ENCODE peak calls at places on chromosomes 4 and X, in six cellular contexts. L is K562, R is HepG2, V is astrocyte, P is GM23248, E is Karpas-422. T is an unnamed sample.

GRCh38 chr4:26008737-26009136 is 94.7 kb downstream of the SMIM20 start:
- DNase-seq in L (no peak), E (no peak), V (no peak), P (no peak), R (no peak), T (no peak)

GRCh38 chr4:6991771-6992557 is 51.2 kb upstream of the TADA2B start:
- DNase-seq in L (no peak), V (peak; percentile 94), E (no peak), R (no peak), P (peak; percentile 92), T (no peak)

GRCh38 chrX:21168401-21169160 is 205.6 kb upstream of the CNKSR2 start:
- DNase-seq in E (no peak), R (no peak), V (no peak), L (no peak), P (no peak), T (no peak)

GRCh38 chr4:141705048-141705746 is 68.8 kb downstream of the IL15 start:
- DNase-seq in R (no peak), V (no peak), E (no peak), P (no peak), L (no peak), T (no peak)

GRCh38 chrX:84441143-84441542 is 61.1 kb downstream of the HDX start:
- DNase-seq in L (no peak), E (no peak), P (peak; percentile 1), R (no peak), V (peak; percentile 49), T (no peak)

GRCh38 chr4:182337366-182337765 is 94.2 kb downstream of the TENM3 start:
- DNase-seq in R (no peak), P (no peak), E (no peak), V (no peak), L (no peak), T (no peak)

GRCh38 chr4:181760560-181760959 is 482.6 kb upstream of the TENM3 start:
- DNase-seq in P (no peak), R (no peak), L (no peak), V (no peak), E (no peak), T (no peak)

GRCh38 chr4:182141046-182141445 is 102.2 kb upstream of the TENM3 start:
- DNase-seq in P (no peak), E (no peak), R (no peak), V (no peak), L (no peak), T (peak; percentile 64)

GRCh38 chrX:27966955-27967354 is 14.3 kb downstream of the DCAF8L1 start:
- DNase-seq in E (no peak), R (no peak), L (no peak), P (no peak), V (peak; percentile 18), T (no peak)

GRCh38 chr4:44493924-44494323 is 45.3 kb upstream of the KCTD8 start:
- DNase-seq in L (peak; percentile 13), R (peak; percentile 20), E (peak; percentile 63), V (peak; percentile 3), P (peak; percentile 38), T (peak; percentile 71)

GRCh38 chr4:139245590-139245989 is 34.4 kb downstream of the MGARP start:
- DNase-seq in E (no peak), L (no peak), R (no peak), P (peak; percentile 58), V (peak; percentile 53), T (no peak)

GRCh38 chrX:42119076-42119475 is 195.7 kb upstream of the CASK start:
- DNase-seq in V (peak; percentile 68), E (no peak), L (no peak), P (peak; percentile 38), R (peak; percentile 81), T (no peak)

GRCh38 chrX:154799554-154800348 is 5.5 kb downstream of the MPP1 start:
- DNase-seq in V (peak; percentile 12), R (peak; percentile 90), P (no peak), E (no peak), L (no peak), T (no peak)

GRCh38 chrX:154607370-154607769 is 11.7 kb downstream of the CTAG1B start:
- DNase-seq in V (no peak), R (peak; percentile 37), P (no peak), E (no peak), L (no peak), T (no peak)

GRCh38 chr4:94889961-94890360 is 132.2 kb downstream of the BMPR1B start:
- DNase-seq in V (peak; percentile 96), P (peak; percentile 32), E (no peak), L (no peak), R (no peak), T (peak; percentile 25)

GRCh38 chrX:138775501-138775900 is 64.0 kb upstream of the FGF13 start:
- DNase-seq in L (peak; percentile 24), E (peak; percentile 70), R (peak; percentile 0), P (peak; percentile 63), V (peak; percentile 25), T (peak; percentile 37)

GRCh38 chrX:129738466-129739308 is at the start of gene XPNPEP2:
- DNase-seq in L (no peak), R (no peak), P (peak; percentile 51), V (no peak), E (no peak), T (peak; percentile 22)

GRCh38 chr4:185395956-185396723 is 416 bp upstream of the LRP2BP start:
- DNase-seq in V (peak; percentile 93), P (peak; percentile 99), R (peak; percentile 96), L (peak; percentile 99), E (peak; percentile 95), T (peak; percentile 93)

GRCh38 chr4:10094841-10095240 is 21.8 kb downstream of the WDR1 start:
- DNase-seq in E (no peak), P (no peak), L (no peak), R (no peak), V (no peak), T (no peak)
- H4K20me1 ChIP-seq in E (peaks cover 46% of the 10 kb centered on the region), P (no peaks in the 10 kb centered on the region), L (peaks cover 13% of the 10 kb centered on the region), R (peaks cover 21% of the 10 kb centered on the region), V (peaks cover 99% of the 10 kb centered on the region), T (peaks cover 15% of the 10 kb centered on the region)

GRCh38 chr4:39046243-39046642 is 14.0 kb upstream of the TMEM156 start:
- DNase-seq in V (peak; percentile 55), E (peak; percentile 69), R (peak; percentile 41), L (no peak), P (peak; percentile 40), T (no peak)

GRCh38 chr4:39050590-39050989 is 11.4 kb upstream of the KLHL5 start:
- DNase-seq in P (no peak), L (no peak), E (no peak), V (no peak), R (no peak), T (no peak)

GRCh38 chr4:39045791-39046221 is 13.6 kb upstream of the TMEM156 start:
- DNase-seq in L (no peak), E (peak; percentile 80), P (peak; percentile 49), R (peak; percentile 43), V (no peak), T (no peak)

GRCh38 chr4:39047691-39048090 is 14.3 kb upstream of the KLHL5 start:
- DNase-seq in P (peak; percentile 11), E (peak; percentile 31), V (no peak), R (no peak), L (no peak), T (no peak)

GRCh38 chr4:39048291-39048690 is 13.7 kb upstream of the KLHL5 start:
- DNase-seq in R (no peak), P (no peak), L (no peak), E (peak; percentile 40), V (no peak), T (no peak)
- H4K20me1 ChIP-seq in R (peaks cover 11% of the 10 kb centered on the region), P (no peaks in the 10 kb centered on the region), L (no peaks in the 10 kb centered on the region), E (peaks cover 7% of the 10 kb centered on the region), V (peaks cover 51% of the 10 kb centered on the region), T (peaks cover 4% of the 10 kb centered on the region)

DNA sequence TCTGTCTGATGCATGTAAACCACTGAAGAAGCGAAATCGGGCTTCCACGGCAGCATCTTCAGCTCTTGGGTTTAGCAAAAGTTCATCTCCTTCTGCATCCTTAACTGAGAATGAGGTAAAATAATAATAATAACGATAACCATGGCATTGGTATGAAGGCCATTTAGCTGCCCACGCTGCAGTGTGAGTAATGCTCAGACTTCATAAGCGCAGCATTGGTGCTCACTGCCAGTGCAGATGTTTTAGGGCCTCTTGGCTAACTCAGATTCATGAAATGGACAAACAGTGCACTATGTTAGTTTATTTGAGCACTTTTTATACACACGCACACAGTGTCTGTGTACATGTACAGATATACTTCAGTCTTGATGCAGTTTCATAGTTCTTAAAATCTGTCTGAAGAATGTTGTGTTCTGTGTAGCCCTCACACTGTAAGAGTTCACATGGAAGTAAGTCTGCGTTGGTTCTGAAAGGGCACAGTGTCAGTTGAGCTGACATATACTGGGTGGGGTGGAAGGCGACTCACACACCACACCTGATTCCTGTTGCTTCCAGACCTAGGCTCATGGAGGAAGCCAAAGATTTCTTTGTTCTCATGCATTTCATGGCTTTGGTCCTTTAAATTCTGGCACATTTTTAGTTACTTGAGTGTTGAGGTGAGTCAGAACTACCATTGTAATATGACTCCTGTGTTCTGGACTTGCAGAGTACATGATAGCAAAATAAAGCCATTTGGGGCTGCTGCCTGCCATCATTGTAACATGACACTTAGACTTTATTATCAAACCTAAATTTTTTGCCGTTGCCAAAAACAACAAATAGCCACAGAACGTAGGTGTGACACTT is 68.7 kb downstream of the NSD2 start:
- DNase-seq in E (no peak), R (peak; percentile 9), L (no peak), V (peak; percentile 98), P (peak; percentile 91), T (no peak)
- H4K20me1 ChIP-seq in E (no peaks in the 10 kb centered on the region), R (no peaks in the 10 kb centered on the region), L (peaks cover 4% of the 10 kb centered on the region), V (peaks cover 27% of the 10 kb centered on the region), P (no peaks in the 10 kb centered on the region), T (peaks cover 27% of the 10 kb centered on the region)

GRCh38 chr4:8241895-8242696 is 27.5 kb upstream of the HTRA3 start:
- DNase-seq in P (peak; percentile 96), E (peak; percentile 90), R (peak; percentile 78), V (peak; percentile 82), L (peak; percentile 95), T (peak; percentile 96)

GRCh38 chr4:8239661-8240060 is 29.9 kb upstream of the HTRA3 start:
- DNase-seq in V (no peak), L (no peak), E (no peak), P (no peak), R (no peak), T (no peak)

GRCh38 chr4:8241211-8241779 is 28.3 kb upstream of the HTRA3 start:
- DNase-seq in P (no peak), L (no peak), R (no peak), E (no peak), V (no peak), T (no peak)

GRCh38 chr4:8239226-8239625 is 30.3 kb upstream of the HTRA3 start:
- DNase-seq in P (no peak), V (no peak), R (no peak), L (no peak), E (no peak), T (no peak)

DNA sequence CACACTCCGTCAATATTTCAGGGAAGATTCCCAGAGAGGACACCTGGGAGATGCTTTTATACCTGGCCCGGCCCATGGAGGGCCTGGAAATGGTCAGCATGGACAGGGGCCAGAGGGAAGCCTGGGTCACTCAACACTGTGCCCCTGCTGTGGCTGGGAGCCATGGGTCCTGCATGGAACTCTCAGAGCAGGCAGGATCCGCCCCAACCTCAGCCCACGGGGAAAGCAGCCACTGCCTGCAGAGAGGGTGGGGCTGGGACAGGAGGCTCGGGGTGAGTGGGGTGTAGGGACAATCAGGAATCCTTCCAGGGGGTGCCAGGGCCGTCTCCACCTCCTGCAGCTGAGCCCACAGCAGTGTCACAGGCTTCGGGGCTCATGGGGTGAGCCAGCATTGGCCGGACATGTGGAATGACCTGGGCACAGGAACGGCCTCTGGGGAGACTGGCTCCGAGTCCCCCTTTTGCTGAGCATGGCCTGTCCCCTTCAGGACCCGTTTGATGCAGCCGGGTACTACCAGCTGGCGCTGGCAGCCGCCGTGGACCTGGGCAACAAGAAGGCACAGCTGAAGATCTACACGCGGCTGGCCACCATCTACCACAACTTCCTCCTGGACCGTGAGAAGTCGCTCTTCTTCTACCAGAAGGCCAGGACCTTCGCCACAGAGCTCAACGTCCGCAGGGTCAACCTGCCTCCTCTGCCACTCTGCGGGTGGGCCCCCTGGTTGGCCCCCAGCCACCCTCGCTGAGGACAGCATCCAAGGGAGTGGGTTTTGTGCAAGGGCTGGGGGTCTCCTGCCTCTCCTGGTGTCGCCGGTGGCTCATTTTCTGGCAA is 29.1 kb upstream of the HTRA3 start:
- DNase-seq in V (no peak), E (no peak), L (no peak), P (no peak), R (no peak), T (no peak)
- H4K20me1 ChIP-seq in V (no peaks in the 10 kb centered on the region), E (no peaks in the 10 kb centered on the region), L (peaks cover 4% of the 10 kb centered on the region), P (no peaks in the 10 kb centered on the region), R (peaks cover 9% of the 10 kb centered on the region), T (no peaks in the 10 kb centered on the region)

T was measured in GM23338.